ENCODE peak calls at places on chromosome 15, in seven cellular contexts. E is endothelial cell, X is heart left ventricle, K is cardiac fibroblast, O is uterus, S is Calu3, V is Panc1. G is an unnamed sample.

GRCh38 chr15:74367296-74367854 is at the start of gene CYP11A1:
- DNase-seq in E (no peak), X (no peak), K (no peak), O (no peak), S (no peak), V (no peak), G (no peak)

GRCh38 chr15:74293021-74293810 is 57.1 kb downstream of the CCDC33 start:
- DNase-seq in E (no peak), X (no peak), K (no peak), O (no peak), S (no peak), V (no peak), G (no peak)

GRCh38 chr15:99507016-99507731 is 58.6 kb upstream of the MEF2A start:
- DNase-seq in E (no peak), X (peak), K (peak), O (peak), S (no peak), V (no peak), G (no peak)

GRCh38 chr15:38436993-38437392 is 16.9 kb upstream of the FAM98B start:
- DNase-seq in E (no peak), X (no peak), K (no peak), O (no peak), S (no peak), V (no peak), G (no peak)

GRCh38 chr15:92882697-92883642 is 17.2 kb upstream of the CHD2 start:
- DNase-seq in E (peak), X (peak), K (no peak), O (peak), S (no peak), V (no peak), G (peak)

GRCh38 chr15:61383421-61383820 is 154.3 kb upstream of the RORA start:
- DNase-seq in E (no peak), X (no peak), K (peak), O (no peak), S (no peak), V (no peak), G (no peak)

GRCh38 chr15:39310633-39311032 is 270.2 kb upstream of the THBS1 start:
- DNase-seq in E (no peak), X (no peak), K (no peak), O (no peak), S (no peak), V (no peak), G (no peak)

GRCh38 chr15:58165661-58166060 is 27.5 kb downstream of the AQP9 start:
- DNase-seq in E (no peak), X (peak), K (peak), O (no peak), S (peak), V (no peak), G (no peak)

GRCh38 chr15:79248183-79248582 is 34.3 kb upstream of the ANKRD34C start:
- DNase-seq in E (no peak), X (no peak), K (no peak), O (no peak), S (no peak), V (no peak), G (no peak)

GRCh38 chr15:31892513-31892912 is 137.8 kb upstream of the CHRNA7 start:
- DNase-seq in E (no peak), X (no peak), K (no peak), O (no peak), S (no peak), V (no peak), G (no peak)

GRCh38 chr15:93029613-93030429 is 59.2 kb downstream of the RGMA start:
- DNase-seq in E (no peak), X (no peak), K (peak), O (no peak), S (no peak), V (no peak), G (peak)

GRCh38 chr15:74773731-74774252 is 8.1 kb upstream of the CSK start:
- DNase-seq in E (no peak), X (no peak), K (no peak), O (no peak), S (no peak), V (no peak), G (no peak)

GRCh38 chr15:74982183-74982582 is 13.2 kb upstream of the SCAMP5 start:
- DNase-seq in E (no peak), X (no peak), K (no peak), O (no peak), S (no peak), V (no peak), G (no peak)

GRCh38 chr15:90325677-90326200 is 26.3 kb upstream of the ZNF774 start:
- DNase-seq in E (no peak), X (no peak), K (no peak), O (no peak), S (no peak), V (no peak), G (no peak)

GRCh38 chr15:28886431-28887343 is 913 bp downstream of the APBA2 start:
- DNase-seq in E (no peak), X (no peak), K (no peak), O (no peak), S (no peak), V (no peak), G (no peak)

GRCh38 chr15:65558336-65558735 is 28.1 kb downstream of the HACD3 start:
- DNase-seq in E (no peak), X (no peak), K (peak), O (no peak), S (no peak), V (no peak), G (no peak)

GRCh38 chr15:57135800-57136199 is 217.4 kb downstream of the TCF12 start:
- DNase-seq in E (no peak), X (no peak), K (no peak), O (no peak), S (no peak), V (no peak), G (no peak)

GRCh38 chr15:55360256-55360655 is 41.2 kb downstream of the PIGB start:
- DNase-seq in E (no peak), X (no peak), K (no peak), O (no peak), S (no peak), V (no peak), G (no peak)

GRCh38 chr15:49282366-49282765 is 112.3 kb downstream of the GALK2 start:
- DNase-seq in E (no peak), X (no peak), K (peak), O (no peak), S (no peak), V (no peak), G (no peak)

GRCh38 chr15:41829959-41830646 is 2.2 kb downstream of the JMJD7 start:
- DNase-seq in E (no peak), X (no peak), K (no peak), O (no peak), S (no peak), V (no peak), G (no peak)

GRCh38 chr15:77048135-77048866 is 22.6 kb downstream of the TSPAN3 start:
- DNase-seq in E (no peak), X (no peak), K (peak), O (no peak), S (no peak), V (no peak), G (no peak)

GRCh38 chr15:33837294-33837693 is 131.0 kb upstream of the CHRM5 start:
- DNase-seq in E (no peak), X (no peak), K (no peak), O (no peak), S (no peak), V (no peak), G (no peak)

GRCh38 chr15:85792872-85793621 is 1.7 kb downstream of the KLHL25 start:
- DNase-seq in E (no peak), X (no peak), K (no peak), O (no peak), S (no peak), V (no peak), G (no peak)

GRCh38 chr15:25969886-25970285 is 106.8 kb upstream of the ATP10A start:
- DNase-seq in E (no peak), X (no peak), K (no peak), O (no peak), S (no peak), V (no peak), G (no peak)

DNA sequence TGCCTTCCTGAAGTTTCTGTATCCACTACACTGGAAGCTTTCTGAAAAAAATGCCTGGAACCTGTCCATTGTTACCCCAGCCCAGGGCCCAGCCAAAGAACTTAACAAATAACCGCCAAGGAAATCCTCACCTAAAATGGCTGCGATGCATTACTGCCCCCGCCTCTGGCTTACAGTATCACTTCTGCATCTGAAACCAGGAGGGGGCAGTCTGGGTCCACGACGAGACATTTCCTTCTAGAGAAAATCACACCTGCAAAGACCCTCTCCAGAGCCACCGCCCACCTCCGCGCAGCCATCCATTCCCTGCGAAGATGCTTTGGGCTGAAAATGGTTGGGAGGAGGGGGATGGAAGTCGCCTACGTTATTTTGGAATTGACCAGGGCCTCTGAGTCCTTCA is 22.4 kb upstream of the CELF6 start:
- DNase-seq in E (peak), X (no peak), K (peak), O (no peak), S (peak), V (no peak), G (peak)
- TF ChIP-seq CTCF in E (no peak), X (peak), K (peak), O (no peak), S (peak), V (peak), G (peak)

GRCh38 chr15:80619677-80620076 is 75.4 kb upstream of the ABHD17C start:
- DNase-seq in E (no peak), X (no peak), K (peak), O (no peak), S (no peak), V (no peak), G (no peak)
- TF ChIP-seq CTCF in E (no peak), X (peak), K (no peak), O (no peak), S (no peak), V (no peak), G (no peak)

GRCh38 chr15:88490036-88490435 is 22.5 kb downstream of the MRPS11 start:
- DNase-seq in E (no peak), X (no peak), K (no peak), O (no peak), S (no peak), V (no peak), G (no peak)

GRCh38 chr15:88491158-88491557 is 23.6 kb downstream of the MRPS11 start:
- DNase-seq in E (no peak), X (no peak), K (no peak), O (no peak), S (no peak), V (no peak), G (no peak)

GRCh38 chr15:88487176-88487795 is 19.8 kb downstream of the MRPS11 start:
- DNase-seq in E (no peak), X (no peak), K (no peak), O (no peak), S (no peak), V (no peak), G (no peak)

GRCh38 chr15:88487796-88488523 is 20.5 kb downstream of the MRPS11 start:
- DNase-seq in E (no peak), X (no peak), K (no peak), O (no peak), S (no peak), V (no peak), G (no peak)

GRCh38 chr15:88489321-88489720 is 21.8 kb downstream of the MRPS11 start:
- DNase-seq in E (no peak), X (no peak), K (no peak), O (no peak), S (no peak), V (no peak), G (no peak)
- TF ChIP-seq CTCF in E (no peak), X (no peak), K (no peak), O (no peak), S (no peak), V (no peak), G (no peak)

GRCh38 chr15:67105065-67105951 is 39.9 kb downstream of the SMAD3 start:
- DNase-seq in E (no peak), X (no peak), K (peak), O (peak), S (peak), V (no peak), G (peak)
- TF ChIP-seq CTCF in E (no peak), X (no peak), K (peak), O (no peak), S (no peak), V (no peak), G (no peak)

GRCh38 chr15:52466134-52466701 is 62.5 kb downstream of the MYO5A start:
- DNase-seq in E (no peak), X (peak), K (no peak), O (no peak), S (no peak), V (no peak), G (no peak)
- TF ChIP-seq CTCF in E (no peak), X (no peak), K (no peak), O (no peak), S (no peak), V (no peak), G (no peak)

GRCh38 chr15:100937171-100937570 is 18.0 kb downstream of the LRRK1 start:
- DNase-seq in E (no peak), X (no peak), K (no peak), O (no peak), S (no peak), V (no peak), G (no peak)

GRCh38 chr15:100931143-100931890 is 12.2 kb downstream of the LRRK1 start:
- DNase-seq in E (no peak), X (no peak), K (no peak), O (no peak), S (no peak), V (no peak), G (no peak)

GRCh38 chr15:100932676-100933348 is 13.7 kb downstream of the LRRK1 start:
- DNase-seq in E (no peak), X (no peak), K (no peak), O (no peak), S (no peak), V (no peak), G (no peak)

GRCh38 chr15:100934166-100934565 is 15.0 kb downstream of the LRRK1 start:
- DNase-seq in E (no peak), X (no peak), K (no peak), O (no peak), S (no peak), V (no peak), G (no peak)

GRCh38 chr15:100934735-100935134 is 15.6 kb downstream of the LRRK1 start:
- DNase-seq in E (no peak), X (no peak), K (no peak), O (no peak), S (no peak), V (no peak), G (no peak)
- TF ChIP-seq CTCF in E (no peak), X (no peak), K (peak), O (no peak), S (no peak), V (no peak), G (no peak)

GRCh38 chr15:45134682-45135604 is 5.1 kb downstream of the DUOX1 start:
- DNase-seq in E (peak), X (no peak), K (no peak), O (no peak), S (peak), V (no peak), G (peak)
- TF ChIP-seq CTCF in E (no peak), X (no peak), K (no peak), O (no peak), S (no peak), V (peak), G (no peak)

GRCh38 chr15:59176653-59177444 is 29.8 kb upstream of the LDHAL6B start:
- DNase-seq in E (no peak), X (no peak), K (no peak), O (no peak), S (no peak), V (no peak), G (no peak)
- TF ChIP-seq CTCF in E (no peak), X (no peak), K (no peak), O (no peak), S (no peak), V (no peak), G (no peak)

GRCh38 chr15:69955240-69955894 is 142.3 kb downstream of the TLE3 start:
- DNase-seq in E (no peak), X (no peak), K (no peak), O (no peak), S (no peak), V (no peak), G (no peak)

GRCh38 chr15:69952210-69952555 is 145.5 kb downstream of the TLE3 start:
- DNase-seq in E (no peak), X (no peak), K (no peak), O (no peak), S (no peak), V (no peak), G (no peak)

GRCh38 chr15:69954726-69955125 is 143.0 kb downstream of the TLE3 start:
- DNase-seq in E (no peak), X (no peak), K (no peak), O (no peak), S (no peak), V (no peak), G (no peak)

GRCh38 chr15:69953816-69954215 is 143.9 kb downstream of the TLE3 start:
- DNase-seq in E (no peak), X (no peak), K (no peak), O (no peak), S (no peak), V (no peak), G (no peak)

DNA sequence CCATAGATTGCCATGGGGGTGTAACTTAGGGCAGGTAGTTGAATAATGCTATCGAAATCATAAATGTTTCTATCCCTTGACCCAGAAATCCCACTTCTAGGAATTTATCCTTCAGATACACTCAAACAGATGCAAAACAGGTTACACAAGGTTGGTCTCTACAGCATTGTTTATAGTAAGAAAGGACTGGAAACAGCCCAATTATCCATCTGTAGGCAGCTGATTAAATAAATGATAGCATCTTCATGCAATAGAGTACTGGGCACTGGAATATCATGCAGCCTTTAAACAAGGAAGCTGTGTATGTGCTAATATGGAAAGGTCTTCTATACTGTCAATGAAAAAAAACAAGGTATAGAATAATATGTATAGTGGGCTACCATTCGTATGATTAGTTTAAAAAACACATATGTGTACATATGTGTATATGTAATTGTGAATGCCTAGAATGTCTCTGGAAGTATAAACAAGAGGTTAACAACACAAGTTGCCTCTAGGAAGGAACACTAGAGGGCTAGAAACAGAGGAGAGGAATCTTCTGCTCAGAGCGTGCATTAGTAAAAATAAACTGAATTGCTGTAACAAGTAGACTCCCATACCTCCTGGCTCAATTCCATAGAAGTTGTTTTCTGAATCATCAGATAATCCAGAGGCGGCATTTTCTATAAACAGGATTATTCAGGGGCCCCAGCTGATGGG is 146.1 kb downstream of the TLE3 start:
- DNase-seq in E (no peak), X (no peak), K (peak), O (no peak), S (no peak), V (no peak), G (no peak)
- TF ChIP-seq CTCF in E (no peak), X (no peak), K (peak), O (no peak), S (no peak), V (no peak), G (no peak)

G was measured in glutamatergic neuron.